ENCODE peak calls at places on chromosomes 6 and 20, in eight cellular contexts. B, P, G, C, X, F, D and J are unnamed samples.

GRCh38 chr20:42705550-42705949 is 484.2 kb downstream of the PTPRT start:
- DNase-seq in X (no peak), G (no peak), B (no peak), F (no peak), P (no peak), D (no peak), C (no peak), J (no peak)

GRCh38 chr6:142929751-142930358 is 15.1 kb downstream of the HIVEP2 start:
- DNase-seq in B (no peak), D (peak), C (peak), P (no peak), G (no peak), F (no peak), X (no peak), J (no peak)

GRCh38 chr20:36624068-36624813 is 18.7 kb downstream of the RAB5IF start:
- DNase-seq in X (no peak), G (no peak), F (no peak), C (no peak), B (peak), P (no peak), D (no peak), J (no peak)

GRCh38 chr6:169416249-169416648 is 162.6 kb upstream of the THBS2 start:
- DNase-seq in C (no peak), F (no peak), P (no peak), G (no peak), X (no peak), B (no peak), D (no peak), J (no peak)

GRCh38 chr6:13328076-13328874 is at the start of gene TBC1D7:
- DNase-seq in G (peak), B (peak), P (peak), F (peak), D (peak), X (peak), C (peak), J (peak)

GRCh38 chr6:106185626-106186025 is 99.5 kb downstream of the PRDM1 start:
- DNase-seq in B (no peak), G (no peak), F (no peak), D (no peak), P (no peak), X (no peak), C (no peak), J (no peak)

GRCh38 chr6:111361648-111362047 is 121.4 kb downstream of the REV3L start:
- DNase-seq in D (peak), G (peak), X (no peak), B (peak), P (peak), C (peak), F (no peak), J (peak)

GRCh38 chr6:134689177-134689576 is 260.7 kb downstream of the ALDH8A1 start:
- DNase-seq in C (no peak), D (no peak), F (no peak), X (no peak), B (no peak), G (no peak), P (no peak), J (no peak)

GRCh38 chr20:19626896-19627295 is 131.2 kb upstream of the RIN2 start:
- DNase-seq in G (no peak), C (no peak), B (no peak), F (no peak), D (peak), X (no peak), P (no peak), J (no peak)

GRCh38 chr6:138726066-138727060 is 47.2 kb upstream of the CCDC28A start:
- DNase-seq in P (no peak), B (no peak), X (no peak), D (no peak), F (no peak), C (no peak), G (no peak), J (no peak)

GRCh38 chr20:25295386-25296093 is 47.7 kb downstream of the PYGB start:
- DNase-seq in C (peak), G (no peak), X (no peak), D (no peak), F (no peak), B (no peak), P (no peak), J (no peak)

GRCh38 chr6:90458353-90459224 is 128.3 kb downstream of the MAP3K7 start:
- DNase-seq in D (peak), G (no peak), B (no peak), C (no peak), X (no peak), P (no peak), F (no peak), J (no peak)

GRCh38 chr20:48619126-48620101 is 208.4 kb downstream of the PREX1 start:
- DNase-seq in B (no peak), F (no peak), P (no peak), G (no peak), D (no peak), C (no peak), X (no peak), J (no peak)

GRCh38 chr20:20365593-20365992 is 2.3 kb upstream of the INSM1 start:
- DNase-seq in P (no peak), B (no peak), G (no peak), F (no peak), D (no peak), C (no peak), X (no peak), J (no peak)

GRCh38 chr6:69097948-69098347 is 462.9 kb downstream of the ADGRB3 start:
- DNase-seq in D (no peak), X (no peak), F (no peak), C (no peak), B (no peak), P (no peak), G (no peak), J (no peak)

GRCh38 chr6:107493158-107494057 is 3.5 kb downstream of the SOBP start:
- DNase-seq in C (no peak), D (peak), G (no peak), F (no peak), P (peak), B (no peak), X (no peak), J (no peak)

GRCh38 chr6:71886184-71887005 is at the start of gene RIMS1:
- DNase-seq in C (peak), X (no peak), B (no peak), F (no peak), P (peak), G (no peak), D (peak), J (peak)

GRCh38 chr6:45698046-45698445 is 317.6 kb downstream of the CLIC5 start:
- DNase-seq in D (peak), P (no peak), F (no peak), C (peak), B (no peak), X (no peak), G (no peak), J (no peak)

GRCh38 chr6:157531169-157531985 is 150.4 kb downstream of the ZDHHC14 start:
- DNase-seq in P (peak), B (peak), C (no peak), F (no peak), D (no peak), G (no peak), X (no peak), J (no peak)

GRCh38 chr20:52175840-52176239 is 15.7 kb downstream of the ZFP64 start:
- DNase-seq in P (no peak), X (no peak), D (no peak), B (no peak), C (no peak), F (no peak), G (no peak), J (no peak)

GRCh38 chr6:157456524-157456829 is 75.5 kb downstream of the ZDHHC14 start:
- DNase-seq in G (no peak), B (no peak), D (no peak), F (no peak), X (no peak), P (no peak), C (no peak), J (no peak)

GRCh38 chr6:137780447-137781034 is 86.5 kb upstream of the TNFAIP3 start:
- DNase-seq in D (no peak), F (no peak), C (no peak), X (no peak), B (no peak), P (no peak), G (no peak), J (no peak)

GRCh38 chr20:1874534-1875168 is 20.6 kb upstream of the SIRPA start:
- DNase-seq in F (no peak), X (no peak), P (no peak), B (peak), C (no peak), G (no peak), D (no peak), J (no peak)

GRCh38 chr6:147986891-147987290 is 355.7 kb upstream of the SASH1 start:
- DNase-seq in F (no peak), D (no peak), C (no peak), X (no peak), B (no peak), P (no peak), G (no peak), J (no peak)

GRCh38 chr20:44271915-44272663 is 25.0 kb downstream of the GDAP1L1 start:
- DNase-seq in B (no peak), X (no peak), D (no peak), C (no peak), G (no peak), F (no peak), P (peak), J (peak)

GRCh38 chr6:87925373-87926060 is 122.1 kb upstream of the SPACA1 start:
- DNase-seq in X (no peak), G (no peak), D (no peak), F (no peak), P (no peak), B (peak), C (no peak), J (peak)

GRCh38 chr20:47810686-47811347 is 25.5 kb upstream of the SULF2 start:
- DNase-seq in C (no peak), B (no peak), D (no peak), P (no peak), X (no peak), G (no peak), F (no peak), J (no peak)

GRCh38 chr6:108589244-108589730 is 28.6 kb downstream of the FOXO3 start:
- DNase-seq in C (peak), D (peak), X (no peak), P (peak), G (peak), B (peak), F (no peak), J (peak)

GRCh38 chr6:152309648-152310047 is 327.5 kb downstream of the SYNE1 start:
- DNase-seq in B (no peak), G (no peak), F (no peak), D (no peak), X (no peak), C (no peak), P (no peak), J (no peak)

GRCh38 chr6:46719099-46719498 is 16.1 kb downstream of the PLA2G7 start:
- DNase-seq in D (peak), X (no peak), G (no peak), P (no peak), B (no peak), C (peak), F (no peak), J (no peak)

GRCh38 chr6:163705923-163706322 is 291.4 kb downstream of the QKI start:
- DNase-seq in C (no peak), X (no peak), G (no peak), B (no peak), D (no peak), F (no peak), P (no peak), J (no peak)

GRCh38 chr6:9657994-9658393 is 756.9 kb downstream of the TFAP2A start:
- DNase-seq in F (peak), B (no peak), X (no peak), D (peak), P (no peak), G (no peak), C (peak), J (no peak)

GRCh38 chr6:44386364-44386928 is 1.1 kb upstream of the CDC5L start:
- DNase-seq in X (peak), D (peak), C (no peak), P (no peak), G (peak), F (no peak), B (peak), J (no peak)

GRCh38 chr20:43925215-43925614 is 10.6 kb downstream of the TOX2 start:
- DNase-seq in C (no peak), G (no peak), X (no peak), F (no peak), D (no peak), B (no peak), P (no peak), J (no peak)

GRCh38 chr6:2429460-2429859 is 184.1 kb upstream of the GMDS start:
- DNase-seq in C (peak), B (peak), D (no peak), P (no peak), X (no peak), G (no peak), F (peak), J (no peak)

GRCh38 chr20:22623211-22623610 is 38.8 kb upstream of the FOXA2 start:
- DNase-seq in D (no peak), B (no peak), G (no peak), C (no peak), X (no peak), F (no peak), P (no peak), J (no peak)
- TF ChIP-seq CTCF in D (no peak), B (no peak), G (no peak), C (no peak), X (no peak), F (no peak), P (peak), J (no peak)

DNA sequence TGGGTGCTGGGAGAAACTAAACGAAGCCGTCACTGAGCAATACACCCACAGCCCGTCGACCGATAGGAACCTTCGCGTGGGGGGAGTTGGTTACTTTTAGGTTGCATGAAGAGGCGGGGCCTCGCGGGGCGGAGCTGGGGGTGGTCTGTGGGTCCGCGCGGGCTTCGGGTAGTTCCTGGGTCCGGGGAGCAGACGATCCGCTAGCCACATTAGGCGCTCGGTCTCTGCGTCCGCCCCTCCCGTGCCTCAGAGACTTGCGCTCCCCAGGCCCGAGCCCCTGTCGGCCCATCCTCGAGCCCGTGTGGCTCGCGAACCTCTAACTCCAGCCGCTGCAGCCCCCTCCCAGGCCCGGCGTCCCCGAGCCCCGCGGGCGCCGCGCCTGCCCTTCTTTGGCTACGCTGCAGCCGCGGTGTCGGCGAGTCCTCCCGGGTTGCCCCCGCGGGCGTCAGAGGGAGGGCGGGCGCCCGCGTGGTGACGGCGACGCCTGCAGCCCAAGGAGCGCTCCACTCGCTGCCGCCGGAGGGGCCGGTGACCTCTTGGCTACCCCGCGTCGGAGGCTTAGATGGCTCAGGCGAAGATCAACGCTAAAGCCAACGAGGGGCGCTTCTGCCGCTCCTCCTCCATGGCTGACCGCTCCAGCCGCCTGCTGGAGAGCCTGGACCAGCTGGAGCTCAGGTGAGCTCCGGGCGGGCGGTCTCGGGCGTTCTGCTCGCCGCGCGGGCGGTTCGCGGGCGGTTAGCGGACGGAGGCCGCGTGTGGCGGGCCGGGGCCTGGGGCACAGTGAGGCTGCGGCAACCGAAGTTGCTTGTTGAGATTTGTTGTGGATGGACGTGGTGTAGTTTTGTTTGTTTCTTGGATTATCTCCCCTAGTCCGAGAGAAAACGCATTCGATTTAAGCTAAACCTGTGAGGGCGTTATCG is at the start of gene BAG2:
- DNase-seq in X (peak), C (peak), B (peak), G (peak), D (peak), P (peak), F (no peak), J (peak)
- TF ChIP-seq CTCF in X (no peak), C (no peak), B (no peak), G (peak), D (peak), P (peak), F (no peak), J (peak)

DNA sequence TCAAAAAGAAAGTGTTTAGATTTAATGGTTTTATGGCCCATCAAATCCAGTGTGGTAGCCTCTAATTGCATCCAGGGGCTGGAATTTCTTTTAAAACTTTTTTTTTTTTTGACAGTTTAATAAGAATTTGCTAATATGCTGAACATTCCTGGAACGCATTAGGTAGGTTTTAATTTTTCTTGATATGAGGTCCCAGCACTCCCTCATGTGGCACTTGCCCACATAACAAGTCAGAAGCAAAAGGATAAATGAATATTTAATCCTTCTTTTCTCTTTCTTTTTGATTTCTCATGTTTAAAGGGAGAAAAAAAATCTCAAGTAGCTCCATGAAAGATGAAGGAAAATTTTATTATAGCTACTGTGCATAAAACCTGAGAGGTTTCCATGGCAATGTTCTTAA is 13.5 kb downstream of the HAO1 start:
- DNase-seq in D (peak), B (no peak), C (peak), F (peak), X (no peak), G (no peak), P (peak), J (no peak)
- TF ChIP-seq CTCF in D (peak), B (no peak), C (peak), F (peak), X (peak), G (no peak), P (peak), J (no peak)

DNA sequence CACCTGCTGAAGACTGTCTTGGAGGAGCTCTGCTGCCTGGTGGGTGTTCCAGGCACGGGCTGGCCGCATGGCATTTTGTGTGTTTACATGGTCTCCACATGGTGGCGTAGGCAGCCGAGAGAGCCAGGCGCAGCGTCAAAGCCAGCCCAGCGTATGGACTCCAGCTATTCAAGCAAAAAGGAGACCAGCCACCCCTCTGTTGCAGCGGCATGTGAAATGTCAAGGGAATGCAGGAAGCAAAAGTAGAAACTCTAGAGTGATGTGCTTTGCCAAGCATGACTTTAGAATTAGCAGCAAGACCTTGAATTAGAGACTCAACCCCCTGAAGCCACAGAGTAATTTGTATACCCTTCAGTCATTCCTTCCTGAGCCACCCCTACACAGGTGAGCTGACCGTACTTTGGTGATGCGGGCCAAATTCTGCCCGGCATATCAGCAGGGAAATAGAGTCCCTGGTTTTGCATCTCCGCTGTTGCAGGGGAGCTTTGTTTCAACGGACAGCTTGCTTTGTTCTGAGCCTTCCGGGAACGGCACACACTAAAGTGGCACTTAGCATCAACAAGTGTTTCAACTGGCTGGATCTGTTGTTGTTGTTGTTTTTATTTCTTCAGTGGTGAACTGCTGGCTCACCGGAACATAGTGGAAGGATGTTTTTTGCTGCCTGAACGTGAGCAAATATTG is 48.5 kb downstream of the FNDC1 start:
- DNase-seq in G (no peak), D (peak), P (peak), C (peak), B (no peak), F (no peak), X (no peak), J (peak)
- TF ChIP-seq CTCF in G (no peak), D (no peak), P (peak), C (peak), B (no peak), F (peak), X (peak), J (peak)